ENCODE peak calls at places on chromosome 20, in six cellular contexts. K, L, S, Y, M and D are unnamed samples. For H3K4me1 and H3K36me3, the result is how much of the 10 kb centered on the place peaks cover.

GRCh38 chr20:40753472-40753871 is 64.4 kb upstream of the MAFB start:
- DNase-seq in K (no peak), L (no peak), S (no peak), Y (no peak), M (no peak), D (no peak)

GRCh38 chr20:36097331-36097730 is 57.2 kb upstream of the EPB41L1 start:
- DNase-seq in K (peak), L (no peak), S (no peak), Y (no peak), M (no peak), D (no peak)

GRCh38 chr20:57282691-57283361 is 16.4 kb upstream of the BMP7 start:
- DNase-seq in K (no peak), L (no peak), S (peak), Y (no peak), M (no peak), D (no peak)

GRCh38 chr20:41249371-41249770 is 68.2 kb downstream of the ZHX3 start:
- DNase-seq in K (peak), L (no peak), S (peak), Y (no peak), M (peak), D (no peak)

GRCh38 chr20:59382907-59383306 is 82.5 kb downstream of the EDN3 start:
- DNase-seq in K (no peak), L (no peak), S (no peak), Y (no peak), M (no peak), D (no peak)

GRCh38 chr20:17856024-17856564 is 112.5 kb downstream of the SNX5 start:
- DNase-seq in K (peak), L (peak), S (peak), Y (no peak), M (no peak), D (no peak)

GRCh38 chr20:9377007-9377406 is 137.4 kb upstream of the LAMP5 start:
- DNase-seq in K (no peak), L (no peak), S (no peak), Y (no peak), M (no peak), D (no peak)

GRCh38 chr20:63969851-63970713 is at the start of gene ZNF512B:
- DNase-seq in K (peak), L (peak), S (peak), Y (peak), M (peak), D (peak)

GRCh38 chr20:20938131-20938530 is 168.0 kb downstream of the LINC00237 start:
- DNase-seq in K (no peak), L (no peak), S (no peak), Y (no peak), M (no peak), D (no peak)

GRCh38 chr20:48326434-48326691 is 501.4 kb downstream of the PREX1 start:
- DNase-seq in K (no peak), L (no peak), S (no peak), Y (no peak), M (no peak), D (no peak)

GRCh38 chr20:53945478-53945877 is 124.9 kb downstream of the BCAS1 start:
- DNase-seq in K (no peak), L (no peak), S (no peak), Y (no peak), M (no peak), D (no peak)

GRCh38 chr20:44079968-44080560 is 106.9 kb downstream of the JPH2 start:
- DNase-seq in K (peak), L (no peak), S (no peak), Y (no peak), M (no peak), D (peak)

GRCh38 chr20:38617011-38617829 is 15.6 kb downstream of the ARHGAP40 start:
- DNase-seq in K (peak), L (no peak), S (no peak), Y (no peak), M (no peak), D (peak)

GRCh38 chr20:35845561-35845960 is 73.7 kb downstream of the PHF20 start:
- DNase-seq in K (peak), L (no peak), S (no peak), Y (no peak), M (no peak), D (no peak)

GRCh38 chr20:59665656-59666555 is 61.6 kb downstream of the PHACTR3 start:
- DNase-seq in K (no peak), L (no peak), S (no peak), Y (no peak), M (no peak), D (no peak)

GRCh38 chr20:2301164-2301622 is 5.4 kb downstream of the TGM3 start:
- DNase-seq in K (no peak), L (peak), S (peak), Y (no peak), M (no peak), D (no peak)

GRCh38 chr20:49713779-49714712 is at the start of gene B4GALT5:
- DNase-seq in K (peak), L (peak), S (peak), Y (peak), M (peak), D (peak)

DNA sequence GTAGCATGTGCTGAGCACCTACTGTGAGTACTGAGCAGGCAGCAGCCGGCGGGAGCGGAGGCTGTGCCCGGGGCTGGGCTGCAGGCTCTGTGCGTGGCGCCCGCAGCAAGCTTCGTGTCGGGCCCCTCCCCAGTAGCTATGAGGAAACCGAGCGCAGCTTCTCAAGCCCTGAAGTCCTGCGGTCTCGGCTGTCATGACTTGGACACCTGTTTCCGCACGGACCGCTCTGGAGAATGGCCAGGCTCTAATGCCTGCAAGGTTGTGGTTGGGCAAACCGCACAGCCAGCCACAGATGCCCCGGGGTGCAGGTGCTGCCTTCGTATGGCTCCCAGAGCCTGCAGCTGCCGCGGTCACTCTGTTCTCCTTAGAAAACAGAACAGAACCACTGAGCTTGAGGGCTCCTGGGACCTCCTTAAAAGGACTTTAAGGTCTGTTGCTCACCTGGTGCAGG is 33.7 kb downstream of the PYGB start:
- DNase-seq in K (no peak), L (peak), S (no peak), Y (no peak), M (peak), D (no peak)
- H3K4me3 ChIP-seq in K (no peak), L (no peak), S (no peak), Y (no peak), M (no peak), D (no peak)

DNA sequence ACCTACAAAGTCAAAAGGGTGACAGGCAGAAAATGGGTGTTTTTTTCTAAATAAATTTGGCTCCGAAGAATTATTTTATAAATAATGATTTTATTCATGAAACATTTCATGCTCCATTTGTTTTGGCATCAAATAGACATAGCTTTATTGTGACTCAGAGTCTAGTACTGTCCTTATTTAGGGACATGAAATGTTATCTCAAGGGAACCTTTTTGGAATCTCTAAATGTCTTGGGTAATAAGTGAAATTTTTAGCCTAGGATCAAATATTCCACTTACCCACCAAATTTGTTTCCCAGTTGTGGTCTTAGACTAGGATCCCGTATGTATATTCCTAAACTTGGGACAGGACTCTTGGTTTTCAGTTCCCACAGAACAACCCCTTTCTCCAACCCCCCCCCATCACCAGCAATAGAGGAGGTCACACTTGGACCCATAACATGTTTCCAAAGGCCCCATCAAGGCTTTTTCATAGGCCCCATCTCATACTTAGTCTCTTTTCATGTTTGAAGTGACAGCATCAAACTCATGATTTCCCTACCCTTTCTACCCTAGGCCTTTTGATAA is 81.8 kb downstream of the JAG1 start:
- DNase-seq in K (peak), L (no peak), S (no peak), Y (no peak), M (no peak), D (no peak)
- H3K4me1 ChIP-seq in K (under half), L (under half), S (under half), Y (under half), M (under half), D (under half)

GRCh38 chr20:58361549-58361948 is 27.5 kb upstream of the VAPB start:
- DNase-seq in K (peak), L (no peak), S (peak), Y (no peak), M (no peak), D (no peak)
- H3K36me3 ChIP-seq in K (under half), L (under half), S (under half), Y (under half), M (under half), D (under half)

GRCh38 chr20:16615199-16615598 is 42.0 kb upstream of the KIF16B start:
- DNase-seq in K (peak), L (no peak), S (peak), Y (no peak), M (no peak), D (no peak)
- H3K4me3 ChIP-seq in K (no peak), L (no peak), S (no peak), Y (no peak), M (no peak), D (no peak)

GRCh38 chr20:62027698-62028321 is 37.9 kb downstream of the TAF4 start:
- DNase-seq in K (no peak), L (no peak), S (no peak), Y (no peak), M (peak), D (no peak)
- H3K4me1 ChIP-seq in K (under half), L (half or more), S (under half), Y (under half), M (under half), D (under half)